ENCODE peak calls at places on chromosome 7, in nine cellular contexts. G is Calu3, Q is progenitor cell of endocrine pancreas, A is RWPE2, B is A549, S is AG10803, P is GM13976, K is dorsolateral prefrontal cortex, U is AG09309. E is an unnamed sample.

GRCh38 chr7:20650782-20651181 is 35.3 kb downstream of the ABCB5 start:
- DNase-seq in G (no peak), Q (no peak), A (no peak), B (no peak), S (no peak), P (no peak), K (no peak), U (no peak), E (no peak)

GRCh38 chr7:114715907-114716306 is 206.0 kb upstream of the MDFIC start:
- DNase-seq in G (no peak), Q (no peak), A (no peak), B (no peak), S (no peak), P (no peak), K (no peak), U (no peak), E (no peak)

GRCh38 chr7:142338633-142339501 is 81.0 kb upstream of the PRSS58 start:
- DNase-seq in G (no peak), Q (no peak), A (no peak), B (no peak), S (no peak), P (no peak), K (no peak), U (no peak), E (no peak)

GRCh38 chr7:158075633-158076001 is 512.0 kb downstream of the PTPRN2 start:
- DNase-seq in G (no peak), Q (no peak), A (peak; percentile 42), B (no peak), S (no peak), P (no peak), K (no peak), U (no peak), E (peak; percentile 92)

GRCh38 chr7:41825927-41826480 is 123.1 kb upstream of the INHBA start:
- DNase-seq in G (no peak), Q (no peak), A (no peak), B (no peak), S (peak; percentile 45), P (no peak), K (no peak), U (no peak), E (no peak)

GRCh38 chr7:5694221-5694754 is 87.2 kb downstream of the RNF216 start:
- DNase-seq in G (no peak), Q (no peak), A (no peak), B (no peak), S (peak; percentile 96), P (no peak), K (no peak), U (peak; percentile 54), E (no peak)

GRCh38 chr7:130721486-130722277 is 12.3 kb downstream of the KLF14 start:
- DNase-seq in G (peak; percentile 69), Q (peak; percentile 59), A (no peak), B (peak; percentile 35), S (peak; percentile 68), P (peak; percentile 25), K (peak; percentile 40), U (peak; percentile 20), E (no peak)

GRCh38 chr7:105309235-105310156 is 79.2 kb downstream of the SRPK2 start:
- DNase-seq in G (no peak), Q (no peak), A (no peak), B (no peak), S (no peak), P (no peak), K (no peak), U (no peak), E (no peak)

GRCh38 chr7:50446542-50446960 is 3.6 kb downstream of the FIGNL1 start:
- DNase-seq in G (peak; percentile 82), Q (no peak), A (peak; percentile 78), B (no peak), S (peak; percentile 86), P (no peak), K (no peak), U (peak; percentile 53), E (no peak)

GRCh38 chr7:139884441-139884840 is 55.4 kb downstream of the TBXAS1 start:
- DNase-seq in G (no peak), Q (no peak), A (no peak), B (no peak), S (no peak), P (no peak), K (no peak), U (no peak), E (no peak)

GRCh38 chr7:101663747-101664146 is 34.7 kb upstream of the MYL10 start:
- DNase-seq in G (no peak), Q (no peak), A (no peak), B (no peak), S (no peak), P (no peak), K (no peak), U (no peak), E (no peak)

GRCh38 chr7:151550601-151551286 is 31.0 kb upstream of the RHEB start:
- DNase-seq in G (peak; percentile 74), Q (no peak), A (no peak), B (peak; percentile 68), S (peak; percentile 82), P (no peak), K (no peak), U (no peak), E (no peak)

GRCh38 chr7:115274-115911 is 77.0 kb upstream of the FAM20C start:
- DNase-seq in G (no peak), Q (no peak), A (no peak), B (no peak), S (peak; percentile 48), P (no peak), K (no peak), U (no peak), E (no peak)

GRCh38 chr7:90384433-90384832 is 18.8 kb upstream of the CLDN12 start:
- DNase-seq in G (no peak), Q (no peak), A (no peak), B (no peak), S (peak; percentile 10), P (no peak), K (no peak), U (no peak), E (no peak)

GRCh38 chr7:37256631-37257030 is 192.0 kb downstream of the ELMO1 start:
- DNase-seq in G (no peak), Q (no peak), A (no peak), B (no peak), S (no peak), P (no peak), K (no peak), U (no peak), E (no peak)

GRCh38 chr7:37259381-37259821 is 189.3 kb downstream of the ELMO1 start:
- DNase-seq in G (no peak), Q (no peak), A (no peak), B (no peak), S (no peak), P (no peak), K (no peak), U (no peak), E (no peak)

GRCh38 chr7:37251222-37251621 is 197.4 kb downstream of the ELMO1 start:
- DNase-seq in G (no peak), Q (no peak), A (no peak), B (no peak), S (no peak), P (no peak), K (no peak), U (no peak), E (no peak)

DNA sequence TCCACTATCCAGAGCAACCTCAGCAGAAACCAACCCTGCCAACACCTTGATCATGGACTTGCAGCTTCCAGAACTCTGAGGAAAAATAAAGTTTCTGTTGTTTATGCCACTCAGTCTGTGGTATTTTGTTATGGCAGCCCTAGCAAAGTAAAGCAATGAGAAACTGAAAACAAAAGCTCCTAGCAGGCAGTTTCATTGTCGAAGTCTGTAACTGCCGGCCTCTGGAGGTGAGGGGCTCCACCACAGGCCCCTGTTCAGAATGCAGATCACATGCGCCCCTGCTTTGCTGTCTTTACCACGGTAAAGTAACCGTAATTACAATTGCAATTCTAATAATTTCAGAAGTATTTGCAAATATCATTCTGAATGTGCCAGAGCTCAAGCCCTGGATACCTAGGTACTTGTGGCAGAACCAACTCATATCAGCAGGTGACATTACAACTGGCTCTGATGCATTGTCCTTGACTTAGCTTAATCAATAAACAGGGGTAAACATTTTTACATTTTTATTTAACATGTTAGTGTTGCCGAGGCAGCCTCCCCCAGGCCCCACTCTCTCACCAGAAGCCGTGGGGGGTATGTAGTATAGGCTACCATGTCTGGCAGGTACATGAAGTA is 193.2 kb downstream of the ELMO1 start:
- DNase-seq in G (no peak), Q (no peak), A (no peak), B (no peak), S (no peak), P (no peak), K (no peak), U (no peak), E (no peak)
- TF ChIP-seq CTCF in G (no peak), Q (no peak), A (no peak), B (no peak), S (no peak), P (no peak), K (no peak), U (no peak), E (no peak)

DNA sequence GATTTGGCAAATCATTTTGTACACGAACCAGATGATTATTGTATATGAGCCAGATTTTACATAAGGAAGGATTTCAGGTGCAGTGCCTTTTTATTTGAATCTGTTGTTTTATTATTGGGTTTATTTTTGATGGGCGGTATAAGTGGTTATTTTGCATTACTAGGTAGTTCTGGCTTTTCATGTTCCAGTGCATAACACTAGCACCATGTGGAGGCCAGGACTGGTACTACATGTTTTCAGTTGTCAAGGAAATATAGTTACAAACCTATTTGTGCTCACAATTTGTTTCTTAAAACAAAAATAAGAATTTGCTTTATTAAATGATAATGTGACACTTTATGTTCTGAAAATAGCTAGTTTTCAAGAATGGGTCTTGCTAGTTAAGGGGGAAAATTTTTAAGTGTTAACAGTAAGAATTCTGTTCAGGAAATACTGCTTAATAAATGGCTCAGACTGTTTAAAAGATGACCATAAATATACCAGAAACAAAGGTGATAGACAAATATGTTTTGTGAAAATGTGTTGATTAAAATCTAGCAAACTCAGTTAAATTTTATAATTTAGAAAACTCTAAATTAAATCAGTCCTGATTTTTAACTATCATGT is 7.1 kb upstream of the SEMA3E start:
- DNase-seq in G (peak; percentile 53), Q (no peak), A (no peak), B (peak; percentile 13), S (peak; percentile 52), P (peak; percentile 32), K (no peak), U (peak; percentile 4), E (no peak)
- TF ChIP-seq CTCF in G (peak; percentile 45), Q (peak; percentile 86), A (peak; percentile 97), B (peak; percentile 95), S (peak; percentile 98), P (peak; percentile 66), K (peak; percentile 82), U (peak; percentile 80), E (peak; percentile 97)

DNA sequence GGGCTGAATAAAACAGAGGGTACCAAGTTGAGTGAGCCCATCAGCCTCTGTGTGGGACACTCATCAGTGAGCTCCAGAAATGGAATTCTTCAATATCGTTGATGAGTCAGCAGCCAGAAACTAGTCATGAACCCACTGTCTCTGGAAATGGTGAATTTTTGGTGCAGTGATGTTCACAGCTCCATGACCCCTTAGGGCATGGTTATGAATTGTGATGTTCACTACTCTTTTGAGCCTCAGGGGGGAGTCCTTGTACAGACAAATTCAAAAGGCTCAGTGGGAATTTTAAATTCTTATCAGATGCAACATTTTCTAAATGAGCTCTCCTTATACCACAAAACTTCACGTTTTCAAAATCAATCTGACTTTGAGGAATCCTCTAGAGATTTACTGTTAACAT is 335.7 kb downstream of the PHTF2 start:
- DNase-seq in G (peak; percentile 10), Q (no peak), A (no peak), B (peak; percentile 23), S (peak; percentile 77), P (peak; percentile 55), K (no peak), U (peak; percentile 68), E (no peak)
- TF ChIP-seq CTCF in G (no peak), Q (peak; percentile 57), A (peak; percentile 32), B (peak; percentile 37), S (peak; percentile 80), P (no peak), K (peak; percentile 72), U (peak; percentile 59), E (peak; percentile 81)

GRCh38 chr7:1473864-1474512 is 14.7 kb upstream of the MICALL2 start:
- DNase-seq in G (peak; percentile 98), Q (peak; percentile 81), A (peak; percentile 83), B (peak; percentile 77), S (peak; percentile 80), P (peak; percentile 95), K (peak; percentile 91), U (peak; percentile 32), E (no peak)
- TF ChIP-seq CTCF in G (peak; percentile 99), Q (peak; percentile 93), A (peak; percentile 87), B (peak; percentile 73), S (peak; percentile 76), P (peak; percentile 97), K (peak; percentile 93), U (peak; percentile 92), E (peak; percentile 95)